ENCODE peak calls at places on chromosome 1, in seven cellular contexts. V, K, C, I, R, S and M are unnamed samples.

GRCh38 chr1:177983824-177984528 is 14.1 kb upstream of the SEC16B start:
- DNase-seq in S (peak), I (peak), V (peak), R (peak), C (peak), K (no peak), M (peak)

GRCh38 chr1:116956378-116956777 is 45.2 kb upstream of the CD101 start:
- DNase-seq in K (peak), I (no peak), C (no peak), R (no peak), S (no peak), V (peak), M (no peak)

GRCh38 chr1:63924600-63924999 is 150.8 kb downstream of the ROR1 start:
- DNase-seq in C (peak), I (no peak), V (no peak), R (no peak), K (no peak), S (no peak), M (no peak)

GRCh38 chr1:69611316-69611715 is 43.6 kb downstream of the LRRC7 start:
- DNase-seq in R (no peak), K (no peak), C (no peak), I (no peak), S (no peak), V (no peak), M (no peak)

GRCh38 chr1:234608026-234608719 is 1.8 kb downstream of the IRF2BP2 start:
- DNase-seq in K (peak), C (peak), S (peak), I (peak), R (peak), V (peak), M (peak)

GRCh38 chr1:71908313-71908712 is 374.0 kb downstream of the NEGR1 start:
- DNase-seq in K (no peak), I (no peak), C (no peak), R (no peak), S (no peak), V (no peak), M (no peak)

GRCh38 chr1:102772831-102773230 is 335.5 kb downstream of the COL11A1 start:
- DNase-seq in V (no peak), S (no peak), R (no peak), K (no peak), I (no peak), C (peak), M (no peak)

GRCh38 chr1:111990878-111991760 is 1.7 kb upstream of the KCND3 start:
- DNase-seq in I (peak), C (peak), R (peak), S (peak), V (peak), K (peak), M (peak)

GRCh38 chr1:59244891-59245290 is 52.0 kb upstream of the FGGY start:
- DNase-seq in V (no peak), C (no peak), I (no peak), R (no peak), S (no peak), K (no peak), M (no peak)

GRCh38 chr1:214010717-214011116 is 22.9 kb downstream of the PROX1 start:
- DNase-seq in V (no peak), C (no peak), K (no peak), I (no peak), R (no peak), S (no peak), M (no peak)